ENCODE peak calls at places on chromosomes 2 and 18, in seven cellular contexts. One of them, this sample, is unnamed.

GRCh38 chr2:23548143-23548769 is 163.3 kb downstream of the KLHL29 start:
- DNase-seq in activated naive CD8-positive, alpha-beta T cell treated with anti-CD3 and anti-CD28 coated beads, Interleukin-2, amount 50 U/mL, for 16 hours: no peak
- DNase-seq in NCI-H524 treated with DMSO at 0.1 percent for 48 hours: no peak
- DNase-seq in SW 1271: no peak
- DNase-seq in immature natural killer cell: no peak
- DNase-seq in cardiac fibroblast: no peak
- DNase-seq in mesenchymal stem cell: no peak
- DNase-seq in this sample: no peak

GRCh38 chr2:234691968-234692955 is 195.4 kb upstream of the ARL4C start:
- DNase-seq in activated naive CD8-positive, alpha-beta T cell treated with anti-CD3 and anti-CD28 coated beads, Interleukin-2, amount 50 U/mL, for 16 hours: no peak
- DNase-seq in NCI-H524 treated with DMSO at 0.1 percent for 48 hours: no peak
- DNase-seq in SW 1271: no peak
- DNase-seq in immature natural killer cell: no peak
- DNase-seq in cardiac fibroblast: no peak
- DNase-seq in mesenchymal stem cell: no peak
- DNase-seq in this sample: no peak

GRCh38 chr18:28771849-28772248 is 594.9 kb upstream of the CDH2 start:
- DNase-seq in activated naive CD8-positive, alpha-beta T cell treated with anti-CD3 and anti-CD28 coated beads, Interleukin-2, amount 50 U/mL, for 16 hours: no peak
- DNase-seq in NCI-H524 treated with DMSO at 0.1 percent for 48 hours: no peak
- DNase-seq in SW 1271: no peak
- DNase-seq in immature natural killer cell: no peak
- DNase-seq in cardiac fibroblast: peak; percentile 47
- DNase-seq in mesenchymal stem cell: no peak
- DNase-seq in this sample: no peak

GRCh38 chr2:129748653-129749052 is 230.8 kb upstream of the RAB6C start:
- DNase-seq in activated naive CD8-positive, alpha-beta T cell treated with anti-CD3 and anti-CD28 coated beads, Interleukin-2, amount 50 U/mL, for 16 hours: no peak
- DNase-seq in NCI-H524 treated with DMSO at 0.1 percent for 48 hours: peak; percentile 32
- DNase-seq in SW 1271: no peak
- DNase-seq in immature natural killer cell: no peak
- DNase-seq in cardiac fibroblast: no peak
- DNase-seq in mesenchymal stem cell: no peak
- DNase-seq in this sample: no peak

GRCh38 chr2:187993516-187993915 is 298.2 kb upstream of the GULP1 start:
- DNase-seq in activated naive CD8-positive, alpha-beta T cell treated with anti-CD3 and anti-CD28 coated beads, Interleukin-2, amount 50 U/mL, for 16 hours: no peak
- DNase-seq in NCI-H524 treated with DMSO at 0.1 percent for 48 hours: no peak
- DNase-seq in SW 1271: no peak
- DNase-seq in immature natural killer cell: no peak
- DNase-seq in cardiac fibroblast: peak; percentile 5
- DNase-seq in mesenchymal stem cell: peak; percentile 48
- DNase-seq in this sample: no peak

GRCh38 chr2:60365556-60365955 is 187.9 kb downstream of the BCL11A start:
- DNase-seq in activated naive CD8-positive, alpha-beta T cell treated with anti-CD3 and anti-CD28 coated beads, Interleukin-2, amount 50 U/mL, for 16 hours: no peak
- DNase-seq in NCI-H524 treated with DMSO at 0.1 percent for 48 hours: no peak
- DNase-seq in SW 1271: no peak
- DNase-seq in immature natural killer cell: no peak
- DNase-seq in cardiac fibroblast: peak; percentile 1
- DNase-seq in mesenchymal stem cell: no peak
- DNase-seq in this sample: no peak

GRCh38 chr2:68435605-68436004 is 31.5 kb downstream of the FBXO48 start:
- DNase-seq in activated naive CD8-positive, alpha-beta T cell treated with anti-CD3 and anti-CD28 coated beads, Interleukin-2, amount 50 U/mL, for 16 hours: no peak
- DNase-seq in NCI-H524 treated with DMSO at 0.1 percent for 48 hours: no peak
- DNase-seq in SW 1271: no peak
- DNase-seq in immature natural killer cell: no peak
- DNase-seq in cardiac fibroblast: peak; percentile 54
- DNase-seq in mesenchymal stem cell: no peak
- DNase-seq in this sample: no peak

GRCh38 chr2:9308186-9308955 is 101.8 kb downstream of the ASAP2 start:
- DNase-seq in activated naive CD8-positive, alpha-beta T cell treated with anti-CD3 and anti-CD28 coated beads, Interleukin-2, amount 50 U/mL, for 16 hours: no peak
- DNase-seq in NCI-H524 treated with DMSO at 0.1 percent for 48 hours: no peak
- DNase-seq in SW 1271: no peak
- DNase-seq in immature natural killer cell: no peak
- DNase-seq in cardiac fibroblast: no peak
- DNase-seq in mesenchymal stem cell: no peak
- DNase-seq in this sample: no peak

GRCh38 chr18:78974115-78974740 is 5.4 kb upstream of the SALL3 start:
- DNase-seq in activated naive CD8-positive, alpha-beta T cell treated with anti-CD3 and anti-CD28 coated beads, Interleukin-2, amount 50 U/mL, for 16 hours: no peak
- DNase-seq in NCI-H524 treated with DMSO at 0.1 percent for 48 hours: no peak
- DNase-seq in SW 1271: no peak
- DNase-seq in immature natural killer cell: no peak
- DNase-seq in cardiac fibroblast: no peak
- DNase-seq in mesenchymal stem cell: no peak
- DNase-seq in this sample: no peak

GRCh38 chr2:60262178-60262577 is 291.3 kb downstream of the BCL11A start:
- DNase-seq in activated naive CD8-positive, alpha-beta T cell treated with anti-CD3 and anti-CD28 coated beads, Interleukin-2, amount 50 U/mL, for 16 hours: no peak
- DNase-seq in NCI-H524 treated with DMSO at 0.1 percent for 48 hours: peak; percentile 20
- DNase-seq in SW 1271: no peak
- DNase-seq in immature natural killer cell: no peak
- DNase-seq in cardiac fibroblast: no peak
- DNase-seq in mesenchymal stem cell: no peak
- DNase-seq in this sample: no peak

GRCh38 chr2:58900664-58901063 is 659.5 kb upstream of the FANCL start:
- DNase-seq in activated naive CD8-positive, alpha-beta T cell treated with anti-CD3 and anti-CD28 coated beads, Interleukin-2, amount 50 U/mL, for 16 hours: no peak
- DNase-seq in NCI-H524 treated with DMSO at 0.1 percent for 48 hours: no peak
- DNase-seq in SW 1271: no peak
- DNase-seq in immature natural killer cell: no peak
- DNase-seq in cardiac fibroblast: no peak
- DNase-seq in mesenchymal stem cell: no peak
- DNase-seq in this sample: no peak

GRCh38 chr18:3595282-3596273 is 145.6 kb downstream of the TGIF1 start:
- DNase-seq in activated naive CD8-positive, alpha-beta T cell treated with anti-CD3 and anti-CD28 coated beads, Interleukin-2, amount 50 U/mL, for 16 hours: no peak
- DNase-seq in NCI-H524 treated with DMSO at 0.1 percent for 48 hours: no peak
- DNase-seq in SW 1271: peak; percentile 68
- DNase-seq in immature natural killer cell: peak; percentile 37
- DNase-seq in cardiac fibroblast: peak; percentile 95
- DNase-seq in mesenchymal stem cell: peak; percentile 99
- DNase-seq in this sample: peak; percentile 52

GRCh38 chr2:121898483-121898882 is 143.0 kb downstream of the TSN start:
- DNase-seq in activated naive CD8-positive, alpha-beta T cell treated with anti-CD3 and anti-CD28 coated beads, Interleukin-2, amount 50 U/mL, for 16 hours: no peak
- DNase-seq in NCI-H524 treated with DMSO at 0.1 percent for 48 hours: no peak
- DNase-seq in SW 1271: peak; percentile 9
- DNase-seq in immature natural killer cell: no peak
- DNase-seq in cardiac fibroblast: peak; percentile 66
- DNase-seq in mesenchymal stem cell: no peak
- DNase-seq in this sample: no peak

GRCh38 chr18:35736696-35737095 is 155.2 kb downstream of the GALNT1 start:
- DNase-seq in activated naive CD8-positive, alpha-beta T cell treated with anti-CD3 and anti-CD28 coated beads, Interleukin-2, amount 50 U/mL, for 16 hours: no peak
- DNase-seq in NCI-H524 treated with DMSO at 0.1 percent for 48 hours: no peak
- DNase-seq in SW 1271: no peak
- DNase-seq in immature natural killer cell: no peak
- DNase-seq in cardiac fibroblast: peak; percentile 17
- DNase-seq in mesenchymal stem cell: no peak
- DNase-seq in this sample: no peak

GRCh38 chr2:81324046-81324445 is 1019.5 kb upstream of the LRRTM1 start:
- DNase-seq in activated naive CD8-positive, alpha-beta T cell treated with anti-CD3 and anti-CD28 coated beads, Interleukin-2, amount 50 U/mL, for 16 hours: no peak
- DNase-seq in NCI-H524 treated with DMSO at 0.1 percent for 48 hours: peak; percentile 19
- DNase-seq in SW 1271: peak; percentile 31
- DNase-seq in immature natural killer cell: no peak
- DNase-seq in cardiac fibroblast: peak; percentile 10
- DNase-seq in mesenchymal stem cell: peak; percentile 3
- DNase-seq in this sample: no peak